ENCODE peak calls at places on chromosome X, in nine cellular contexts. C is AG04450, H is foreskin fibroblast, B is left ventricle myocardium inferior, L is H1, N is fibroblast of lung, X is fibroblast of mammary gland, S is lung, U is Calu3. O is an unnamed sample.

GRCh38 chrX:136711147-136711546 is 63.2 kb downstream of the CD40LG start:
- DNase-seq in X (peak), N (no peak), L (no peak), C (no peak), H (peak), U (peak), B (peak), S (no peak), O (no peak)

GRCh38 chrX:727738-728621 is 97.4 kb downstream of the SHOX start:
- DNase-seq in S (no peak), C (no peak), X (no peak), N (no peak), H (no peak), L (peak), B (no peak), U (peak), O (no peak)

GRCh38 chrX:109918753-109919152 is 84.2 kb upstream of the TMEM164 start:
- DNase-seq in S (no peak), L (no peak), B (no peak), U (no peak), X (no peak), N (no peak), C (no peak), H (no peak), O (no peak)

GRCh38 chrX:119069762-119070161 is 3.0 kb upstream of the CT47C1 start:
- DNase-seq in L (no peak), X (no peak), H (no peak), N (no peak), S (no peak), B (no peak), C (no peak), U (no peak), O (no peak)

GRCh38 chrX:130282151-130282550 is 13.5 kb upstream of the ZNF280C start:
- DNase-seq in C (no peak), H (no peak), S (no peak), X (no peak), U (no peak), N (no peak), B (no peak), L (no peak), O (no peak)

GRCh38 chrX:13569479-13570244 is at the start of gene EGFL6:
- DNase-seq in N (no peak), C (no peak), U (no peak), B (no peak), X (no peak), L (peak), H (no peak), S (no peak), O (peak)

GRCh38 chrX:134619838-134620237 is 38.4 kb downstream of the PLAC1 start:
- DNase-seq in N (no peak), B (no peak), L (no peak), C (no peak), X (no peak), U (no peak), S (no peak), H (no peak), O (no peak)

GRCh38 chrX:19655032-19655431 is 139.7 kb upstream of the MAP3K15 start:
- DNase-seq in U (no peak), H (no peak), X (no peak), L (no peak), C (no peak), S (no peak), N (no peak), B (no peak), O (no peak)

GRCh38 chrX:103818844-103819243 is 13.2 kb downstream of the RAB9B start:
- DNase-seq in L (no peak), C (no peak), S (no peak), H (peak), B (no peak), N (no peak), X (peak), U (no peak), O (no peak)

GRCh38 chrX:46903458-46904242 is 8.6 kb upstream of the JADE3 start:
- DNase-seq in C (peak), N (peak), X (peak), B (peak), U (peak), S (peak), L (peak), H (peak), O (peak)

GRCh38 chrX:132480581-132481203 is 8.1 kb downstream of the MBNL3 start:
- DNase-seq in N (peak), X (peak), B (no peak), U (peak), L (no peak), C (no peak), H (peak), S (peak), O (no peak)

GRCh38 chrX:37926700-37927099 is 79.3 kb upstream of the DYNLT3 start:
- DNase-seq in L (no peak), U (no peak), N (peak), B (no peak), H (peak), S (no peak), X (peak), C (no peak), O (no peak)

GRCh38 chrX:120453985-120454384 is 15.1 kb downstream of the LAMP2 start:
- DNase-seq in X (peak), U (no peak), S (no peak), L (no peak), C (no peak), H (no peak), N (peak), B (no peak), O (no peak)

DNA sequence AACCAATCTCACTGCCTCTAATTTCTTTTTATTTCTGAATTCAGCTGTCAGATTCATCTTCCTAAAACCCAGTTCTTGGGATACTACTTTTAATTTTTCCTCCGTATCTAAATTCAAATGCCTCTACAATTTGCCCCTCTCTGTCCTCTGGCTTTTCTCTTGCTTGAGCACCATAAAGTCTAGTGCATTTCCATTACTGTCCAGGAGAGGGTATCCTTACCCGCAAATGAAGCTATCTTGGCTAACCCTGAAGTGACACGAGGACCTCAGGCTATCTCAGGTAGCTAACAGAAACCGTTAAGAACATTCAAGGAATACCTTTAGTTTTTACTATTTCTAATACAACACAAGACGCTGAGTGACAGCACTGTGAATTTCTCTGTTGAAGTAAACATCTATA is 49.4 kb upstream of the PRR32 start:
- DNase-seq in S (no peak), U (no peak), X (peak), B (no peak), H (no peak), N (no peak), C (no peak), L (no peak), O (no peak)
- TF ChIP-seq CTCF in S (no peak), U (no peak), X (peak), B (peak), H (no peak), N (no peak), C (no peak), L (no peak), O (peak)

DNA sequence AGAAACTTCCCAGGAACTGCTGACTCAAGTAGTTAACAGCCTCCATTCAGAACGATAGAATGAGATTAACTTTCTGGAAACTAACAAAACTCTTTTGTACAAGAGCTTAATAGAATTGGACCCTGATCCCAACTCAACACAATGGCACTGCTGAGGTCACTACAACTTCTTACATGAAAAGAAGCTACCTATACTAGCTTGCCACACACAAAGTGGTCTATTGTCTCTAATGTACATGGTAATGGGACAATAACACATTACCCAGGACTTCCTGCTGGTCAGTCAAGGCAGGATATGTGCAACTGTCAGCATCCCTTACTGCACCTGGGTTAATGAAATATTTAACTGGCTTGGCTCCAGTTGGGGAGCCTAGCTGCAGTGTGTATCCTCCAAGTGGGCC is 56.2 kb downstream of the BRCC3 start:
- DNase-seq in X (no peak), B (no peak), L (no peak), N (no peak), U (no peak), S (no peak), C (no peak), H (no peak), O (no peak)
- TF ChIP-seq CTCF in X (no peak), B (no peak), L (no peak), N (no peak), U (no peak), S (no peak), C (no peak), H (no peak), O (no peak)

GRCh38 chrX:17375631-17376380 is 806 bp downstream of the NHS start:
- DNase-seq in L (peak), U (peak), N (peak), X (peak), B (peak), S (no peak), H (peak), C (no peak), O (no peak)
- TF ChIP-seq CTCF in L (no peak), U (no peak), N (no peak), X (no peak), B (no peak), S (no peak), H (no peak), C (no peak), O (no peak)

GRCh38 chrX:68146054-68146453 is 287.2 kb downstream of the OPHN1 start:
- DNase-seq in L (no peak), S (no peak), H (peak), B (no peak), C (peak), X (peak), N (peak), U (peak), O (no peak)
- TF ChIP-seq CTCF in L (no peak), S (no peak), H (peak), B (peak), C (peak), X (peak), N (peak), U (peak), O (peak)

GRCh38 chrX:107776649-107777535 is 641 bp upstream of the NCBP2L start:
- DNase-seq in N (peak), X (peak), B (peak), U (peak), H (peak), L (peak), S (peak), C (peak), O (no peak)

GRCh38 chrX:107773906-107774435 is 1.6 kb downstream of the TSC22D3 start:
- DNase-seq in N (no peak), X (no peak), S (no peak), U (no peak), C (no peak), L (no peak), B (no peak), H (no peak), O (no peak)

GRCh38 chrX:107777536-107777832 is at the start of gene NCBP2L:
- DNase-seq in U (no peak), S (no peak), N (no peak), C (no peak), X (no peak), H (no peak), L (no peak), B (no peak), O (no peak)

GRCh38 chrX:107775000-107775733 is 420 bp downstream of the TSC22D3 start:
- DNase-seq in U (no peak), B (no peak), H (no peak), S (no peak), C (no peak), X (no peak), L (peak), N (no peak), O (no peak)

GRCh38 chrX:107775734-107776511 is at the start of gene TSC22D3:
- DNase-seq in B (peak), X (peak), H (peak), N (peak), S (peak), L (peak), U (peak), C (no peak), O (no peak)
- TF ChIP-seq CTCF in B (peak), X (no peak), H (no peak), N (peak), S (no peak), L (no peak), U (no peak), C (no peak), O (peak)